ENCODE peak calls at places on chromosomes 1 and 21, in eight cellular contexts. F is NCI-H1092, B is head of caudate nucleus, K is A172, N is KBM-7, R is mesothelial cell of epicardium, X is tibial artery, D is EL. V is an unnamed sample.

GRCh38 chr1:52032785-52033131 is 852 bp downstream of the KTI12 start:
- DNase-seq in D (peak), X (peak), F (no peak), K (peak), N (peak), B (peak), R (peak), V (peak)

GRCh38 chr1:226692868-226693267 is 46.2 kb downstream of the ITPKB start:
- DNase-seq in K (no peak), X (no peak), D (no peak), R (no peak), B (no peak), N (no peak), F (no peak), V (no peak)

GRCh38 chr1:36306210-36306901 is at the start of gene SH3D21:
- DNase-seq in K (no peak), B (peak), D (peak), N (no peak), X (peak), R (peak), F (peak), V (no peak)

GRCh38 chr1:228014235-228014930 is 7.6 kb downstream of the WNT3A start:
- DNase-seq in D (peak), K (peak), B (peak), F (no peak), N (peak), R (peak), X (peak), V (peak)

GRCh38 chr1:35769188-35769758 is 505 bp downstream of the CLSPN start:
- DNase-seq in D (peak), R (peak), N (peak), K (peak), X (peak), F (peak), B (peak), V (peak)

GRCh38 chr21:34935452-34935851 is 113.7 kb downstream of the RUNX1 start:
- DNase-seq in R (no peak), B (no peak), X (no peak), F (no peak), N (no peak), K (no peak), D (no peak), V (peak)

GRCh38 chr21:42248783-42249597 is 30.1 kb downstream of the ABCG1 start:
- DNase-seq in F (no peak), X (no peak), N (no peak), D (no peak), B (no peak), K (no peak), R (no peak), V (no peak)

GRCh38 chr1:230067871-230068814 is 1.1 kb downstream of the GALNT2 start:
- DNase-seq in K (no peak), R (peak), N (peak), F (no peak), B (peak), D (peak), X (peak), V (peak)

GRCh38 chr1:153260980-153261792 is 1.7 kb downstream of the LORICRIN start:
- DNase-seq in N (peak), B (peak), X (no peak), K (no peak), D (no peak), F (peak), R (peak), V (no peak)

GRCh38 chr21:42646076-42646825 is 7.2 kb upstream of the PDE9A start:
- DNase-seq in F (no peak), B (no peak), K (no peak), D (no peak), R (no peak), N (no peak), X (no peak), V (no peak)

GRCh38 chr21:36747815-36748381 is 49.0 kb downstream of the SIM2 start:
- DNase-seq in R (peak), X (no peak), K (no peak), F (peak), B (peak), D (peak), N (peak), V (peak)

GRCh38 chr1:89974701-89975470 is 20.0 kb upstream of the ZNF326 start:
- DNase-seq in B (no peak), K (peak), F (no peak), R (no peak), D (peak), N (no peak), X (no peak), V (peak)

GRCh38 chr21:32308696-32309095 is 10.0 kb downstream of the MRAP start:
- DNase-seq in D (no peak), N (no peak), R (peak), K (no peak), B (no peak), X (no peak), F (no peak), V (no peak)

GRCh38 chr1:72285074-72285425 is 2.7 kb upstream of the NEGR1 start:
- DNase-seq in N (peak), F (no peak), D (no peak), X (no peak), B (peak), R (no peak), K (no peak), V (no peak)

V was measured in M059J.